ENCODE peak calls at places on chromosomes 6 and 20, in five cellular contexts. Z is neuronal stem cell, I is HCT116, O is MM.1S, T is hepatocyte. P is an unnamed sample.

GRCh38 chr20:13865825-13866351 is 81.1 kb downstream of the NDUFAF5 start:
- DNase-seq in O (no peak), Z (no peak), I (no peak), T (peak), P (no peak)

GRCh38 chr6:25635886-25636317 is 16.1 kb upstream of the SCGN start:
- DNase-seq in Z (peak), I (no peak), O (no peak), T (peak), P (peak)

GRCh38 chr20:63733579-63734081 is 2.8 kb upstream of the LIME1 start:
- DNase-seq in I (no peak), O (no peak), Z (no peak), T (no peak), P (no peak)

GRCh38 chr6:52577778-52578473 is 1.1 kb upstream of the TRAM2 start:
- DNase-seq in T (no peak), Z (no peak), O (no peak), I (no peak), P (no peak)

GRCh38 chr6:127816643-127817042 is 84.2 kb downstream of the THEMIS start:
- DNase-seq in O (no peak), T (no peak), Z (no peak), I (no peak), P (no peak)

GRCh38 chr6:169620171-169621125 is 81.4 kb downstream of the WDR27 start:
- DNase-seq in O (no peak), I (no peak), Z (no peak), T (peak), P (peak)

GRCh38 chr6:89539779-89540178 is 98.8 kb downstream of the LYRM2 start:
- DNase-seq in O (no peak), Z (no peak), I (no peak), T (no peak), P (no peak)

GRCh38 chr6:35181933-35182612 is 31.7 kb upstream of the SCUBE3 start:
- DNase-seq in T (peak), O (no peak), Z (no peak), I (peak), P (no peak)

GRCh38 chr6:115404451-115404850 is 656.2 kb downstream of the FRK start:
- DNase-seq in Z (no peak), O (no peak), I (no peak), T (no peak), P (no peak)

GRCh38 chr6:137820425-137820824 is 46.6 kb upstream of the TNFAIP3 start:
- DNase-seq in Z (no peak), O (no peak), T (no peak), I (no peak), P (no peak)

GRCh38 chr20:22581437-22582385 is 2.7 kb downstream of the FOXA2 start:
- DNase-seq in O (no peak), T (no peak), I (no peak), Z (no peak), P (no peak)

GRCh38 chr20:36035720-36036119 is 67.3 kb downstream of the CNBD2 start:
- DNase-seq in O (no peak), T (no peak), I (no peak), Z (no peak), P (no peak)

GRCh38 chr6:74879970-74880369 is 325.9 kb downstream of the COL12A1 start:
- DNase-seq in O (no peak), I (no peak), Z (no peak), T (no peak), P (no peak)

GRCh38 chr20:36152266-36152665 is 2.3 kb upstream of the EPB41L1 start:
- DNase-seq in O (no peak), T (no peak), I (no peak), Z (no peak), P (no peak)

GRCh38 chr20:24963672-24964517 is 14.8 kb downstream of the CST7 start:
- DNase-seq in Z (no peak), O (no peak), I (no peak), T (no peak), P (no peak)

GRCh38 chr6:28225056-28225834 is at the start of gene ZSCAN9:
- DNase-seq in O (peak), Z (peak), T (peak), I (peak), P (peak)

GRCh38 chr20:34412453-34412852 is 49.4 kb downstream of the ITCH start:
- DNase-seq in Z (no peak), I (no peak), O (no peak), T (no peak), P (no peak)

GRCh38 chr6:112356994-112357393 is 9.9 kb downstream of the RFPL4B start:
- DNase-seq in I (no peak), O (no peak), T (no peak), Z (no peak), P (no peak)

GRCh38 chr6:112360498-112360897 is 13.4 kb downstream of the RFPL4B start:
- DNase-seq in O (no peak), Z (no peak), T (no peak), I (no peak), P (no peak)

GRCh38 chr6:112352607-112353006 is 5.5 kb downstream of the RFPL4B start:
- DNase-seq in T (no peak), O (no peak), Z (no peak), I (no peak), P (no peak)

GRCh38 chr6:112362027-112362795 is 15.1 kb downstream of the RFPL4B start:
- DNase-seq in Z (no peak), T (no peak), O (no peak), I (no peak), P (no peak)

GRCh38 chr6:112357801-112358200 is 10.7 kb downstream of the RFPL4B start:
- DNase-seq in O (no peak), T (no peak), I (no peak), Z (no peak), P (no peak)
- H2AFZ ChIP-seq in O (no peak), T (no peak), I (no peak), Z (no peak), P (no peak)

GRCh38 chr6:98764378-98764911 is 69.9 kb upstream of the POU3F2 start:
- DNase-seq in I (no peak), O (peak), Z (no peak), T (no peak), P (no peak)
- H2AFZ ChIP-seq in I (no peak), O (peak), Z (peak), T (no peak), P (peak)

GRCh38 chr20:50291428-50292323 is 101.0 kb downstream of the CEBPB start:
- DNase-seq in I (no peak), Z (no peak), O (no peak), T (no peak), P (no peak)
- H2AFZ ChIP-seq in I (no peak), Z (no peak), O (no peak), T (no peak), P (no peak)

GRCh38 chr20:54004397-54004940 is 65.9 kb downstream of the BCAS1 start:
- DNase-seq in T (no peak), I (no peak), Z (no peak), O (peak), P (no peak)
- H2AFZ ChIP-seq in T (no peak), I (no peak), Z (no peak), O (no peak), P (no peak)

DNA sequence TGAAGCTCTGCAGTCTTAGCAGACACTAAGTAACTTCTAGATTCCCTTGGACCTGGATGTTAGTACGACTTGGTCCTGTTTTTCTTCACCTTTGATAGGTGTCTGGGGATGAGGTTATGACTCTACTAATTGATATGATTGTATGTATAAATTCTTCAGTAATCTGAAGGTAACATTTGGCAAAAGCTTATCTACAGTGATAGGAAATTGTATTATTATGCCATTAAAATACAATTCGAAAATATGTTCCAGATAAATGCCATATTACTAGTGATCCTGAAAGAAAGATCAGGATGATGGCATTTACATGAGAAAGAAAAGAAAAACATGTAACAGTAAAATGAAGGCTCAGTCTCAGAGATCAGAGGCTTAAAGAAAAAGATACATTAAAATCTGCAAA is 663.5 kb downstream of the RFPL4B start:
- DNase-seq in T (no peak), I (no peak), Z (no peak), O (no peak), P (no peak)
- H2AFZ ChIP-seq in T (no peak), I (no peak), Z (no peak), O (no peak), P (no peak)

GRCh38 chr6:84052204-84052882 is 18.8 kb downstream of the MRAP2 start:
- DNase-seq in Z (peak), O (no peak), T (peak), I (no peak), P (peak)
- H2AFZ ChIP-seq in Z (peak), O (no peak), T (peak), I (no peak), P (peak)

DNA sequence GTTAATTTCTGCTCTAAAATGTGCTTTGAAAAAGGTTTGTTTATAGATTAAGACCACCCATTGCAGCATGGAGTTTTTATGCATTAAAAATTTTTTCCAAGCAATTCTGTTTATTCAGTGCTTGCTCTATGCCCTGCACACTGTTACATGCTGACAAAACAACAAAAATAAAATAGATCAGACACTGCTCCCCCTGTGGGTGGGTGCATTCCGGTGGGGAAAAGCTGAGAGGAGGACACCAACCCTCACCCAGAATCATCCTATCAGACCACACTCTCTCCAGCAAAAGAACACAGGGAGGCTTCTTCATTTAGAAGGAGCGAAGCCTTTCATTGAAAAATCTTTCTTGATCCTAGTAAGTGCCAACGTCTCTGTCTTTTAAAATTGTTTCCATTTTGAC is 102.6 kb downstream of the F13A1 start:
- DNase-seq in I (no peak), T (no peak), O (no peak), Z (no peak), P (no peak)
- H2AFZ ChIP-seq in I (no peak), T (no peak), O (no peak), Z (no peak), P (no peak)

DNA sequence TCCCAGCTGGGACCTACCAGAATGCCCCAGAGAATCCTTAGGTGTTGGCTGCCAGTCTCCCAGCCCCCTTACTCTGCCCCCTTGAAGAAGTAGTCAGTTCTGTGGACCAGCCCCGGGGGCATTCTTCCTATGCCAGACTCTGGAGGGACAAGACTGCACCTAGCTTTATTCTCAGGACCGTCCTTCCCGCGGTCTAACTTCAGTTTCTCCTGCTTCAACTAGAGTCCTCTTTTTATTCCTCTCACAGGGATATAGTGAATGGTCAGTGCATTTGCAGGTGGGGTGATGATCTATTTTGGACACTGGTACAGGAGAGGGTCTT is 35.9 kb upstream of the MDFI start:
- DNase-seq in I (no peak), O (no peak), T (no peak), Z (no peak), P (no peak)
- H2AFZ ChIP-seq in I (no peak), O (no peak), T (no peak), Z (peak), P (no peak)

DNA sequence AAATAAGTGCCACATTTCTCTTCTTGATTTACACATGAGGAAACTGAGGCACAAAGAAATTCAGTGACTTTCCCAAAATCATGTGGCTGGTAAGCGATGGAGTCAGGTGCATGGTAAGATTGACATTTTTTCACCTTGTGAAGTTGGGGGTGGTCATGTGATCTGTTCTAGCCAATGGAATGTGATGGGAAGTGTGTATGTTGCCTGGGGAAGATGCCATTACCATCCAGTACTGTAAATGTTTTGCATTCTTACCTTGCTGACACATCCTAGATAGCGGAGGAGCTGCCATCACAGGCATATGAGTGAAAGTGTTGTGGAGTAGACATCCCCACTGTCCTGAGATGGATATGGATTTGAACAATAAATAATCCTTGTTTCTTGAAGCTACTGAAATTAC is 499.6 kb upstream of the SULF2 start:
- DNase-seq in T (no peak), Z (no peak), O (no peak), I (no peak), P (peak)
- H2AFZ ChIP-seq in T (no peak), Z (no peak), O (no peak), I (no peak), P (no peak)

DNA sequence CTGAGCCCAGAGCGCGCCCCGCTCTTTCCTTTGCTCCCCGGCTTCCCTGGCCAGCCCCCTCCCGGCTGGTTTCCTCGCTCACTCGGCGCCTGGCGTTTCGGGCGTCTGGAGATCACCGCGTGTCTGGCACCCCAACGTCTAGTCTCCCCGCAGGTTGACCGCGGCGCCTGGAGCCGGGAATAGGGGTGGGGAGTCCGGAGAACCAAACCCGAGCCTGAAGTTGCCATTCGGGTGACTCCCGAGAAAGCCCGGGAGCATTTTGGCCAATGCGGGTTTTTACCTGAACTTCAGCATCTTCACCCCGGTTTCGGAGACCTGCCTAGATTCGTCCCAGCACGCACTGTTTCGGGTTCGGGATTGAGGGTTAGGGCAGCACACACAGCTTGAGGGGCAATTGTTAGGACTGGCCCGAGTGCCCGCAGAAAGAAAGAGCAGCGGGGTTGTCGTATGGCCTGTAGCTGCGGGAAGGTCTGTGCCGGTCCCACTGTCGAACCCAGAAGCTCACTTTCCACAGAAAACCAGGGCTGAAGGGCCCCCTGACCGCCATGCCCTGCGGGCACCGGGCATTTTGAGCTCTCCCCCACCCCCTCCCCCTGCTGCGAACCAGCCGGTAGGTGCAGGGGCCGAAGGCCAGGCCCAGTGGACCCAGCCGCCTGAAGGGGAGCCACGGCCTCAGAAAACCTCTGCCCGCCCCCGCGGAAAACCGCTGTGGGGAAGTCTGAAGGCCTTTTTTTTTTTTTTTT is 2.1 kb downstream of the FOXP4 start:
- DNase-seq in Z (no peak), T (peak), I (no peak), O (no peak), P (no peak)
- H2AFZ ChIP-seq in Z (no peak), T (no peak), I (no peak), O (no peak), P (no peak)

P was measured in HepG2.